ENCODE peak calls at places on chromosomes 3 and 15, in five cellular contexts. T is ovary, O is esophagus muscularis mucosa, H is AG04450, G is ascending aorta. V is an unnamed sample.
A peak's percentile ranks its signal among the peaks of the same experiment; 100 is the strongest.

GRCh38 chr3:71087109-71088018 is 496.2 kb downstream of the FOXP1 start:
- DNase-seq in T (no peak), O (no peak), H (no peak), G (no peak), V (peak; percentile 78)

GRCh38 chr15:98124576-98124975 is 164.1 kb downstream of the ARRDC4 start:
- DNase-seq in T (no peak), O (no peak), H (no peak), G (no peak), V (no peak)

GRCh38 chr3:192902481-192903023 is 15.1 kb downstream of the MB21D2 start:
- DNase-seq in T (no peak), O (no peak), H (no peak), G (no peak), V (no peak)

GRCh38 chr15:38612159-38612863 is 47.7 kb upstream of the RASGRP1 start:
- DNase-seq in T (no peak), O (no peak), H (no peak), G (no peak), V (no peak)

GRCh38 chr3:127162947-127163645 is 29.8 kb upstream of the PRR23E start:
- DNase-seq in T (no peak), O (no peak), H (no peak), G (no peak), V (no peak)

GRCh38 chr3:27659279-27660021 is 62.7 kb downstream of the EOMES start:
- DNase-seq in T (no peak), O (no peak), H (no peak), G (no peak), V (peak; percentile 51)

GRCh38 chr3:135558906-135559305 is 406.6 kb upstream of the PPP2R3A start:
- DNase-seq in T (no peak), O (peak; percentile 4), H (no peak), G (no peak), V (no peak)

GRCh38 chr3:98233468-98233867 is 30.6 kb upstream of the OR5H6 start:
- DNase-seq in T (no peak), O (no peak), H (no peak), G (no peak), V (no peak)

GRCh38 chr3:185270262-185270955 is 16.6 kb upstream of the EHHADH start:
- DNase-seq in T (no peak), O (no peak), H (no peak), G (no peak), V (peak; percentile 41)

GRCh38 chr3:186461141-186461540 is 83.0 kb downstream of the CRYGS start:
- DNase-seq in T (no peak), O (no peak), H (peak; percentile 6), G (no peak), V (peak; percentile 62)

GRCh38 chr3:142586803-142587406 is 8.4 kb upstream of the ATR start:
- DNase-seq in T (no peak), O (no peak), H (peak; percentile 32), G (no peak), V (peak; percentile 71)

GRCh38 chr3:189822726-189823125 is 191.5 kb downstream of the TP63 start:
- DNase-seq in T (no peak), O (no peak), H (no peak), G (no peak), V (no peak)
- TF ChIP-seq CTCF in T (no peak), O (no peak), H (peak; percentile 11), G (no peak), V (peak; percentile 49)

GRCh38 chr3:169811606-169812123 is 1.0 kb upstream of the LRRIQ4 start:
- DNase-seq in T (no peak), O (no peak), H (peak; percentile 62), G (no peak), V (peak; percentile 71)
- H3K27ac ChIP-seq in T (peak overlapping the region; percentile 88), O (peak overlapping the region; percentile 78), H (peak overlapping the region; percentile 68), G (peak overlapping the region; percentile 47), V (peak overlapping the region; percentile 49)

DNA sequence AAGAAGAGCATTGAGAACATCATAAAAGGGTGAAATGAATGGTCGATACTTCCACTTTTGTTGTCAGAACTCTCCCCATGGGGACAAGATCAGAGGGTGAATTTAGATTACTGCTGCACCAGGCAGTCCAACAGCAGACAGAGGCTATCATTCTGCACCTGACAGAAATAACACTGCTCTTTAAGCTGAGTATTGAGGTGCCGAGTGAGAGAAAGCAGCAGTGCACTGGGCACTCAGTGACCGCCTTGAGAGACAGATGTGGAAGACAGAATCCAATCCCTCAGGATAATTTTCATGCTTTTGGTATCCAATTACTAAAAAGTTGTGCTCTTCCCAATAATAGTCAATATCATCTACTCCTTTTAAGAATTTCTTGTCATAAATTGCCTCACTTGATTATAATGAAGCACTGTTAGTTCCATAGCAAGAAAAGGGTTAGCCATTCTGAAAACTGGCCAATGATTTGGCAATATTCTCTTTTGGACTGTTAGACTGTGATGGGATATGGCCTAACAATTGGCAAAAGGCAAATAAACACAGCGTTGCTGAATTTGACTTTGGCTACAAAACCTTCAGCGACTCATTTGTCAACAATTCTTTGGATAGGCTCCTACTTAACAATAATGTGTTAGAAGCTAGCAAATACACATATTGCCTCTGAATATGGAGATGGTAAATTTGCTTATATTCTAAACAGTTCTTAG is 5.5 kb downstream of the FGF7 start:
- DNase-seq in T (no peak), O (no peak), H (no peak), G (no peak), V (no peak)
- H3K4me3 ChIP-seq in T (peak overlapping the region; percentile 51), O (peak overlapping the region; percentile 57), H (peak overlapping the region; percentile 66), G (no peak overlapping the region), V (no peak overlapping the region)

GRCh38 chr15:67382723-67383122 is 128.1 kb downstream of the IQCH start:
- DNase-seq in T (no peak), O (no peak), H (no peak), G (no peak), V (no peak)

GRCh38 chr15:67383903-67384302 is 129.3 kb downstream of the IQCH start:
- DNase-seq in T (no peak), O (no peak), H (no peak), G (no peak), V (no peak)

GRCh38 chr15:67386947-67387346 is 132.4 kb downstream of the IQCH start:
- DNase-seq in T (no peak), O (no peak), H (no peak), G (no peak), V (no peak)

GRCh38 chr15:67384761-67385160 is 130.2 kb downstream of the IQCH start:
- DNase-seq in T (no peak), O (no peak), H (no peak), G (no peak), V (no peak)

DNA sequence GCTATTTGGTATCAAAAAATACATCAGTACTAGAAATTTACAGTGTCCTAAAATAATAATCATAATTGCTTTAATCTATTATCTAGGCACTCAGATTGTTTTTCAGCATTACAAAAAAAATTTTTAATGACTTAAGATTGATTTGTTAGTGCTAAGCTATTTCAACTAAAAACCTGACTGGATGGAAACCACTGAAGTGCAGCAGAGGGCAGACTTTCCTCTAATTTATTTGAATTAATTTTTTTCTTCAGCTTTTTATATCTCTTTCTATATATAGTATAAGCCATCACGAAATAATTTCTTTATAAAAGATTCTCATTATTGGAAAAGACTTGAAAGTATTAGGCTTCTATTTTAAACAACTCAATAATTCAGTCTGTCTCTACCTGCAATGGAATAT is 131.4 kb downstream of the IQCH start:
- DNase-seq in T (no peak), O (no peak), H (no peak), G (no peak), V (no peak)
- TF ChIP-seq CTCF in T (no peak), O (no peak), H (peak; percentile 39), G (no peak), V (peak; percentile 33)

V was measured in brain microvascular endothelial cell.